ENCODE peak calls at places on chromosome 11, in ten cellular contexts. I is kidney glomerular epithelial cell, H is NCI-H1105 treated with DMSO at 0.1 percent for 48 hours, L is neuronal stem cell, F is C1 segment of cervical spinal cord, R is brain microvascular endothelial cell, Z is cardiac septum, V is HEK293T, X is T-helper 2 cell, K is AML-193. A is an unnamed sample.

GRCh38 chr11:118602331-118602730 is 5.1 kb upstream of the PHLDB1 start:
- DNase-seq in X (no peak), L (no peak), I (no peak), F (no peak), Z (peak), V (no peak), H (no peak), R (no peak), K (no peak), A (no peak)

GRCh38 chr11:61516675-61517516 is 8.3 kb downstream of the LRRC10B start:
- DNase-seq in F (no peak), I (no peak), K (no peak), X (peak), L (peak), R (peak), Z (no peak), V (peak), H (peak), A (peak)

GRCh38 chr11:84887055-84887629 is 740.0 kb downstream of the DLG2 start:
- DNase-seq in K (no peak), R (no peak), X (no peak), V (no peak), I (no peak), Z (no peak), L (no peak), H (no peak), F (no peak), A (no peak)

GRCh38 chr11:70577948-70578347 is 179.6 kb downstream of the CTTN start:
- DNase-seq in R (no peak), F (no peak), X (no peak), I (no peak), L (no peak), Z (peak), K (no peak), H (no peak), V (no peak), A (no peak)

GRCh38 chr11:1652778-1653540 is 23.4 kb downstream of the KRTAP5-5 start:
- DNase-seq in V (peak), K (peak), H (peak), X (peak), L (peak), Z (peak), R (peak), I (peak), F (peak), A (peak)

GRCh38 chr11:68116126-68116525 is 5.1 kb downstream of the CHKA start:
- DNase-seq in R (no peak), H (no peak), Z (no peak), L (no peak), V (no peak), X (no peak), K (no peak), F (no peak), I (no peak), A (no peak)

GRCh38 chr11:128731041-128731663 is 37.3 kb downstream of the FLI1 start:
- DNase-seq in Z (no peak), V (no peak), X (no peak), K (no peak), H (no peak), R (no peak), L (no peak), F (no peak), I (no peak), A (no peak)

GRCh38 chr11:103939694-103940093 is 96.7 kb upstream of the DDI1 start:
- DNase-seq in K (no peak), I (no peak), F (no peak), X (no peak), L (no peak), Z (no peak), R (no peak), H (no peak), V (no peak), A (no peak)

GRCh38 chr11:100546714-100547113 is 140.4 kb upstream of the ARHGAP42 start:
- DNase-seq in L (no peak), Z (no peak), X (no peak), R (peak), F (no peak), K (no peak), V (no peak), H (peak), I (peak), A (no peak)

GRCh38 chr11:4032097-4032496 is 62.5 kb upstream of the RRM1 start:
- DNase-seq in V (no peak), X (no peak), H (peak), Z (no peak), K (no peak), I (no peak), F (no peak), L (no peak), R (no peak), A (no peak)

GRCh38 chr11:118610773-118611432 is 3.5 kb downstream of the PHLDB1 start:
- DNase-seq in V (peak), I (peak), K (peak), Z (peak), H (no peak), F (no peak), L (no peak), R (peak), X (peak), A (no peak)

GRCh38 chr11:3380706-3381570 is 2.0 kb upstream of the ZNF195 start:
- DNase-seq in K (no peak), V (no peak), H (no peak), Z (no peak), R (peak), L (peak), I (no peak), F (no peak), X (no peak), A (no peak)

GRCh38 chr11:10728779-10729472 is 22.1 kb upstream of the CTR9 start:
- DNase-seq in V (no peak), F (no peak), H (no peak), Z (no peak), I (no peak), L (peak), X (no peak), K (no peak), R (no peak), A (no peak)

GRCh38 chr11:75263944-75264349 is 23.4 kb downstream of the TPBGL start:
- DNase-seq in F (no peak), R (no peak), Z (peak), I (no peak), X (no peak), L (no peak), H (no peak), K (peak), V (no peak), A (no peak)

GRCh38 chr11:46342237-46342636 is 5.0 kb upstream of the DGKZ start:
- DNase-seq in Z (no peak), V (no peak), F (no peak), H (no peak), R (no peak), I (no peak), K (peak), X (no peak), L (no peak), A (no peak)

GRCh38 chr11:7484645-7485044 is 661 bp upstream of the OLFML1 start:
- DNase-seq in X (no peak), L (no peak), F (no peak), R (no peak), Z (no peak), I (peak), K (no peak), H (no peak), V (no peak), A (no peak)

GRCh38 chr11:20068691-20069090 is 91.6 kb downstream of the DBX1 start:
- DNase-seq in Z (no peak), V (no peak), K (no peak), L (no peak), X (no peak), F (no peak), H (no peak), R (no peak), I (no peak), A (no peak)

GRCh38 chr11:3155216-3155615 is 9.9 kb downstream of the OSBPL5 start:
- DNase-seq in I (no peak), Z (no peak), H (no peak), F (no peak), K (no peak), R (no peak), V (no peak), L (no peak), X (no peak), A (no peak)

GRCh38 chr11:118789501-118790356 is 1.2 kb downstream of the DDX6 start:
- DNase-seq in H (peak), K (peak), R (peak), V (no peak), Z (no peak), I (peak), X (no peak), F (no peak), L (peak), A (peak)

GRCh38 chr11:93221539-93221938 is 23.7 kb upstream of the SLC36A4 start:
- DNase-seq in L (no peak), F (no peak), X (no peak), H (peak), K (no peak), I (no peak), Z (no peak), V (no peak), R (no peak), A (no peak)

GRCh38 chr11:11558352-11558751 is 63.5 kb downstream of the GALNT18 start:
- DNase-seq in F (no peak), H (no peak), X (no peak), L (no peak), R (no peak), Z (no peak), I (no peak), K (no peak), V (no peak), A (no peak)

GRCh38 chr11:1832181-1832988 is 2.4 kb upstream of the SYT8 start:
- DNase-seq in K (no peak), R (no peak), Z (no peak), F (peak), H (peak), X (peak), L (peak), I (peak), V (peak), A (peak)

GRCh38 chr11:120128392-120129172 is 9.3 kb downstream of the TRIM29 start:
- DNase-seq in I (no peak), K (no peak), F (no peak), L (no peak), Z (peak), R (no peak), V (peak), H (peak), X (no peak), A (no peak)

GRCh38 chr11:102704841-102705240 is 728 bp downstream of the MMP27 start:
- DNase-seq in Z (no peak), L (no peak), F (no peak), H (no peak), R (no peak), I (no peak), X (no peak), V (no peak), K (no peak), A (no peak)

GRCh38 chr11:2530131-2530854 is 85.5 kb downstream of the KCNQ1 start:
- DNase-seq in H (no peak), I (no peak), L (no peak), Z (peak), V (no peak), F (no peak), X (peak), K (no peak), R (no peak), A (no peak)

GRCh38 chr11:6599449-6599848 is 4.0 kb downstream of the RRP8 start:
- DNase-seq in X (no peak), Z (no peak), V (no peak), K (no peak), H (no peak), R (no peak), L (no peak), I (no peak), F (no peak), A (no peak)

GRCh38 chr11:111602865-111603632 is 800 bp downstream of the SIK2 start:
- DNase-seq in Z (peak), V (peak), K (peak), H (peak), I (peak), F (no peak), X (no peak), L (peak), R (peak), A (peak)

GRCh38 chr11:122267602-122268001 is 151.6 kb upstream of the BLID start:
- DNase-seq in H (no peak), V (no peak), K (peak), I (no peak), F (no peak), R (peak), L (no peak), Z (no peak), X (no peak), A (peak)

GRCh38 chr11:90594658-90595057 is 371.8 kb upstream of the CHORDC1 start:
- DNase-seq in H (no peak), Z (no peak), X (no peak), R (no peak), K (no peak), V (peak), I (no peak), F (no peak), L (no peak), A (peak)

GRCh38 chr11:11555228-11555627 is 66.6 kb downstream of the GALNT18 start:
- DNase-seq in K (no peak), Z (no peak), H (peak), X (no peak), R (no peak), I (peak), F (no peak), V (no peak), L (no peak), A (peak)

GRCh38 chr11:122439911-122440782 is 215.4 kb upstream of the UBASH3B start:
- DNase-seq in X (no peak), L (peak), Z (no peak), V (no peak), H (peak), K (no peak), I (no peak), R (peak), F (no peak), A (peak)

GRCh38 chr11:46370253-46370652 is 11.2 kb upstream of the MDK start:
- DNase-seq in H (no peak), K (no peak), I (no peak), F (no peak), R (no peak), L (no peak), Z (no peak), V (no peak), X (no peak), A (no peak)

GRCh38 chr11:98531576-98531975 is 489.2 kb upstream of the CNTN5 start:
- DNase-seq in K (no peak), V (no peak), I (no peak), Z (no peak), R (no peak), F (no peak), L (no peak), H (no peak), X (no peak), A (no peak)

GRCh38 chr11:6876914-6877313 is 489 bp downstream of the OR10A4 start:
- DNase-seq in K (no peak), I (no peak), X (no peak), L (no peak), H (no peak), R (no peak), F (no peak), V (no peak), Z (no peak), A (no peak)

GRCh38 chr11:6968816-6969215 is 42.6 kb downstream of the ZNF215 start:
- DNase-seq in V (no peak), I (no peak), F (no peak), L (no peak), Z (no peak), X (no peak), H (no peak), R (no peak), K (no peak), A (no peak)